ENCODE peak calls at places on chromosome 1, in eight cellular contexts. X is tibial artery; A is uterus; Y is tibial nerve; C is CD8-positive, alpha-beta T cell; H is Peyer's patch; R is heart right ventricle; I is right atrium auricular region. F is an unnamed sample.

GRCh38 chr1:116405241-116406135 is 32.4 kb downstream of the ATP1A1 start:
- DNase-seq in X (no peak), A (no peak), Y (no peak), C (no peak), H (no peak), R (no peak), I (no peak), F (no peak)

GRCh38 chr1:67716800-67717199 is 31.8 kb downstream of the GADD45A start:
- DNase-seq in X (peak), A (no peak), Y (no peak), C (no peak), H (no peak), R (no peak), I (no peak), F (no peak)

GRCh38 chr1:16150508-16150907 is 5.4 kb downstream of the EPHA2 start:
- DNase-seq in X (no peak), A (no peak), Y (no peak), C (no peak), H (no peak), R (no peak), I (no peak), F (no peak)

GRCh38 chr1:165068716-165069115 is 287.8 kb downstream of the LMX1A start:
- DNase-seq in X (no peak), A (no peak), Y (no peak), C (no peak), H (no peak), R (no peak), I (no peak), F (no peak)

GRCh38 chr1:89590341-89591080 is 42.4 kb upstream of the LRRC8C start:
- DNase-seq in X (no peak), A (no peak), Y (no peak), C (no peak), H (no peak), R (no peak), I (no peak), F (no peak)

GRCh38 chr1:158026641-158027040 is 33.2 kb downstream of the KIRREL1 start:
- DNase-seq in X (no peak), A (no peak), Y (no peak), C (no peak), H (no peak), R (no peak), I (no peak), F (no peak)

GRCh38 chr1:77540501-77541161 is 141.8 kb downstream of the ZZZ3 start:
- DNase-seq in X (no peak), A (no peak), Y (no peak), C (no peak), H (no peak), R (no peak), I (no peak), F (no peak)

GRCh38 chr1:52751589-52752306 is 25.5 kb downstream of the ZYG11B start:
- DNase-seq in X (no peak), A (no peak), Y (no peak), C (no peak), H (no peak), R (peak), I (no peak), F (no peak)

GRCh38 chr1:6534248-6534647 is 20.1 kb downstream of the NOL9 start:
- DNase-seq in X (no peak), A (no peak), Y (no peak), C (no peak), H (no peak), R (no peak), I (no peak), F (no peak)

GRCh38 chr1:69744381-69744780 is 176.7 kb downstream of the LRRC7 start:
- DNase-seq in X (no peak), A (no peak), Y (no peak), C (no peak), H (no peak), R (no peak), I (no peak), F (no peak)

GRCh38 chr1:28243685-28244439 is 7.9 kb downstream of the ATP5IF1 start:
- DNase-seq in X (no peak), A (no peak), Y (no peak), C (no peak), H (no peak), R (no peak), I (no peak), F (no peak)
- H3K27ac ChIP-seq in X (no peak), A (no peak), Y (no peak), C (peak), H (peak), R (peak), I (peak), F (no peak)

GRCh38 chr1:97034651-97035050 is 313.1 kb downstream of the PTBP2 start:
- DNase-seq in X (no peak), A (no peak), Y (no peak), C (no peak), H (no peak), R (no peak), I (no peak), F (no peak)
- TF ChIP-seq CTCF in X (no peak), A (no peak), Y (no peak), C (no peak), H (no peak), R (no peak), I (no peak), F (no peak)

GRCh38 chr1:43206721-43207228 is 34.6 kb downstream of the CFAP57 start:
- DNase-seq in X (no peak), A (no peak), Y (no peak), C (no peak), H (no peak), R (peak), I (no peak), F (peak)
- H3K27ac ChIP-seq in X (peak), A (no peak), Y (no peak), C (no peak), H (no peak), R (peak), I (peak), F (peak)

GRCh38 chr1:228082260-228082974 is at the start of gene ARF1:
- DNase-seq in X (peak), A (peak), Y (peak), C (peak), H (peak), R (peak), I (peak), F (peak)

GRCh38 chr1:228084325-228084724 is 1.8 kb downstream of the ARF1 start:
- DNase-seq in X (no peak), A (no peak), Y (no peak), C (no peak), H (no peak), R (no peak), I (no peak), F (no peak)

GRCh38 chr1:228082975-228083870 is 715 bp downstream of the ARF1 start:
- DNase-seq in X (peak), A (peak), Y (peak), C (no peak), H (peak), R (peak), I (no peak), F (peak)

GRCh38 chr1:228084797-228085196 is 2.3 kb downstream of the ARF1 start:
- DNase-seq in X (no peak), A (no peak), Y (no peak), C (no peak), H (no peak), R (no peak), I (no peak), F (no peak)

DNA sequence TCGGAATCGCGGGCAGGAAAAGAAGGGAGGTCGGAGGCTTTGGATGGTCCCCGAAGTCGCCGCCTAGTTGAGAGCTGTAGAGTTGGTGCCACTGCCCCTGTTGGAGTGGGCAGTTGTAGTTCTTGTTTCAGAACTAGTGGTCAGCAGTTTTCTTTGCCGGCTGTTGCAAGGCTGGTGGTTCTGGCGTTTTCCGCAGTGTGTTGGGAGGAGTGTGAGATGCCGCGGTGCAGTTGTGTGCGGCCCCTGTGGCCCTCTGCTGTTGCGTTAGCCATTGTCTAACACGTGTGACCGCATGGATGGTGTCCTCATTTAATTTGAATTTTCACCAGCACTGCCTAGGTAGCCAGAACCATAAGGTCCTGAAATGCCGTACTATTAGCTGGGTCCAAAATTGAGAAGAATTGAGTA is 1.4 kb downstream of the ARF1 start:
- DNase-seq in X (no peak), A (no peak), Y (no peak), C (no peak), H (no peak), R (no peak), I (no peak), F (no peak)
- TF ChIP-seq CTCF in X (no peak), A (no peak), Y (no peak), C (no peak), H (no peak), R (no peak), I (no peak), F (no peak)

F was measured in breast epithelium.